ENCODE peak calls at places on chromosomes 11 and 22, in six cellular contexts. B, D, T, S, A and Y are unnamed samples.

GRCh38 chr22:46106279-46107022 is 43.9 kb upstream of the PPARA start:
- DNase-seq in B (no peak), D (no peak), T (no peak), S (no peak), A (no peak), Y (no peak)

GRCh38 chr22:27625769-27626674 is 175.5 kb downstream of the MN1 start:
- DNase-seq in B (no peak), D (no peak), T (no peak), S (no peak), A (no peak), Y (no peak)

GRCh38 chr22:46815559-46815895 is 53.1 kb downstream of the TBC1D22A start:
- DNase-seq in B (no peak), D (no peak), T (no peak), S (no peak), A (no peak), Y (no peak)

GRCh38 chr22:49954354-49954753 is 6.2 kb upstream of the PIM3 start:
- DNase-seq in B (no peak), D (no peak), T (no peak), S (no peak), A (no peak), Y (peak)

GRCh38 chr11:69669486-69669885 is 5.7 kb downstream of the LTO1 start:
- DNase-seq in B (no peak), D (no peak), T (no peak), S (no peak), A (peak), Y (peak)

GRCh38 chr11:113638378-113638777 is 67.7 kb downstream of the TMPRSS5 start:
- DNase-seq in B (no peak), D (no peak), T (no peak), S (no peak), A (no peak), Y (no peak)

GRCh38 chr22:39179401-39179827 is 26.9 kb upstream of the CBX7 start:
- DNase-seq in B (no peak), D (no peak), T (no peak), S (no peak), A (no peak), Y (no peak)

GRCh38 chr11:102007567-102008437 is 39.4 kb upstream of the CFAP300 start:
- DNase-seq in B (peak), D (peak), T (peak), S (peak), A (no peak), Y (no peak)

GRCh38 chr22:37751449-37752188 is 54.8 kb downstream of the TRIOBP start:
- DNase-seq in B (no peak), D (no peak), T (no peak), S (no peak), A (no peak), Y (no peak)

GRCh38 chr11:18771266-18772035 is 20.1 kb downstream of the PTPN5 start:
- DNase-seq in B (no peak), D (no peak), T (no peak), S (no peak), A (no peak), Y (no peak)

GRCh38 chr11:3745161-3745560 is 52.2 kb downstream of the NUP98 start:
- DNase-seq in B (no peak), D (no peak), T (no peak), S (no peak), A (no peak), Y (no peak)

GRCh38 chr22:31821572-31821971 is 67.8 kb downstream of the DEPDC5 start:
- DNase-seq in B (no peak), D (no peak), T (no peak), S (no peak), A (no peak), Y (no peak)

GRCh38 chr11:123103326-123103980 is 41.5 kb upstream of the HSPA8 start:
- DNase-seq in B (peak), D (peak), T (peak), S (peak), A (no peak), Y (peak)

GRCh38 chr22:46825145-46825544 is 62.7 kb downstream of the TBC1D22A start:
- DNase-seq in B (no peak), D (no peak), T (no peak), S (no peak), A (no peak), Y (no peak)

GRCh38 chr11:2886191-2886894 is 768 bp upstream of the CDKN1C start:
- DNase-seq in B (no peak), D (no peak), T (no peak), S (no peak), A (no peak), Y (no peak)

GRCh38 chr22:28952857-28953256 is 69.5 kb downstream of the ZNRF3 start:
- DNase-seq in B (no peak), D (no peak), T (no peak), S (no peak), A (no peak), Y (no peak)

GRCh38 chr22:20020533-20021195 is at the start of gene TANGO2:
- DNase-seq in B (peak), D (peak), T (peak), S (peak), A (peak), Y (peak)